ENCODE peak calls at places on chromosomes 2 and 18, in four cellular contexts. X is K562, D is H1, V is HepG2. W is an unnamed sample.

GRCh38 chr2:62293490-62294212 is 97.7 kb downstream of the B3GNT2 start:
- DNase-seq in X (no peak), D (peak), V (peak), W (no peak)

GRCh38 chr2:104215269-104216161 is 638.4 kb upstream of the POU3F3 start:
- DNase-seq in D (peak), V (no peak), X (no peak), W (no peak)

GRCh38 chr2:102142829-102143449 is 393 bp downstream of the IL1R1 start:
- DNase-seq in D (peak), X (no peak), V (peak), W (no peak)

GRCh38 chr2:64410673-64411072 is 43.3 kb upstream of the LGALSL start:
- DNase-seq in V (peak), D (no peak), X (no peak), W (no peak)

GRCh38 chr2:118309201-118310015 is 221.1 kb downstream of the INSIG2 start:
- DNase-seq in V (no peak), X (no peak), D (no peak), W (no peak)

GRCh38 chr2:120912101-120912985 is 176.7 kb downstream of the GLI2 start:
- DNase-seq in D (no peak), X (peak), V (no peak), W (peak)

GRCh38 chr18:6648581-6648980 is 80.9 kb upstream of the ARHGAP28 start:
- DNase-seq in V (no peak), X (no peak), D (no peak), W (no peak)

GRCh38 chr18:68034293-68034692 is 517.8 kb upstream of the DSEL start:
- DNase-seq in X (no peak), D (no peak), V (no peak), W (no peak)

GRCh38 chr2:132974477-132975050 is 304.6 kb upstream of the LYPD1 start:
- DNase-seq in V (no peak), X (no peak), D (no peak), W (no peak)

GRCh38 chr2:236935656-236936445 is 149.8 kb upstream of the COPS8 start:
- DNase-seq in V (no peak), X (no peak), D (peak), W (no peak)

GRCh38 chr18:1668284-1668683 is 763.6 kb downstream of the ADCYAP1 start:
- DNase-seq in X (no peak), V (no peak), D (no peak), W (no peak)

GRCh38 chr18:8188196-8188595 is 421.0 kb upstream of the RAB12 start:
- DNase-seq in V (no peak), D (no peak), X (no peak), W (no peak)

GRCh38 chr2:202375006-202375610 is 1.0 kb upstream of the BMPR2 start:
- DNase-seq in V (peak), X (no peak), D (peak), W (no peak)

GRCh38 chr2:109188485-109188868 is 59.5 kb downstream of the SH3RF3 start:
- DNase-seq in V (no peak), D (no peak), X (no peak), W (no peak)

GRCh38 chr18:77765468-77765867 is 515.8 kb downstream of the GALR1 start:
- DNase-seq in D (peak), V (peak), X (no peak), W (no peak)

GRCh38 chr2:189204322-189204941 is 24.9 kb upstream of the COL5A2 start:
- DNase-seq in V (no peak), D (no peak), X (no peak), W (peak)

GRCh38 chr18:42087195-42087594 is 132.2 kb downstream of the PIK3C3 start:
- DNase-seq in D (no peak), V (no peak), X (no peak), W (no peak)

GRCh38 chr2:197309369-197310231 is 980 bp downstream of the ANKRD44 start:
- DNase-seq in V (no peak), D (peak), X (no peak), W (no peak)

GRCh38 chr2:74522516-74522915 is 3.5 kb downstream of the DQX1 start:
- DNase-seq in X (no peak), V (no peak), D (no peak), W (no peak)

GRCh38 chr2:10864888-10865551 is 46.7 kb upstream of the KCNF1 start:
- DNase-seq in X (no peak), D (no peak), V (no peak), W (no peak)

GRCh38 chr2:230582851-230583283 is 129.8 kb upstream of the CAB39 start:
- DNase-seq in D (no peak), V (no peak), X (no peak), W (no peak)

GRCh38 chr2:72155737-72156136 is 8.1 kb upstream of the CYP26B1 start:
- DNase-seq in X (no peak), D (peak), V (no peak), W (no peak)

GRCh38 chr2:240981273-240981672 is 17.1 kb upstream of the SNED1 start:
- DNase-seq in V (no peak), X (no peak), D (no peak), W (no peak)

GRCh38 chr18:6487027-6487426 is 72.3 kb upstream of the L3MBTL4 start:
- DNase-seq in V (no peak), X (no peak), D (no peak), W (no peak)

GRCh38 chr2:40440835-40441234 is 11.1 kb downstream of the SLC8A1 start:
- DNase-seq in D (no peak), V (no peak), X (no peak), W (no peak)

GRCh38 chr2:207938886-207939285 is 86.4 kb downstream of the PLEKHM3 start:
- DNase-seq in D (no peak), V (no peak), X (no peak), W (no peak)

GRCh38 chr2:147096671-147097070 is 748.2 kb upstream of the ACVR2A start:
- DNase-seq in X (no peak), D (no peak), V (no peak), W (no peak)

GRCh38 chr2:2028041-2028440 is 283.7 kb upstream of the PXDN start:
- DNase-seq in X (no peak), D (no peak), V (no peak), W (no peak)

GRCh38 chr2:219230201-219230540 is 565 bp downstream of the ANKZF1 start:
- DNase-seq in D (peak), X (peak), V (peak), W (no peak)

GRCh38 chr2:64522843-64523428 is 1.2 kb upstream of the AFTPH start:
- DNase-seq in D (no peak), X (peak), V (peak), W (peak)

GRCh38 chr2:98805412-98806265 is 74.7 kb upstream of the MGAT4A start:
- DNase-seq in D (no peak), X (no peak), V (peak), W (no peak)

GRCh38 chr2:102442967-102443828 is 20.2 kb downstream of the IL18RAP start:
- DNase-seq in V (peak), X (no peak), D (no peak), W (peak)

GRCh38 chr2:159249955-159250723 is 36.4 kb downstream of the WDSUB1 start:
- DNase-seq in X (no peak), V (no peak), D (no peak), W (peak)

GRCh38 chr2:212032536-212033219 is 505.9 kb downstream of the ERBB4 start:
- DNase-seq in V (no peak), D (no peak), X (no peak), W (no peak)

GRCh38 chr2:109406301-109406700 is 207.5 kb downstream of the SEPTIN10 start:
- DNase-seq in D (no peak), X (no peak), V (no peak), W (no peak)

GRCh38 chr2:74603282-74604000 is 44.7 kb downstream of the M1AP start:
- DNase-seq in D (no peak), V (no peak), X (peak), W (no peak)

GRCh38 chr2:99701503-99701902 is 211.7 kb upstream of the REV1 start:
- DNase-seq in X (no peak), V (no peak), D (peak), W (no peak)

GRCh38 chr18:76351961-76352581 is 143.0 kb downstream of the ZNF516 start:
- DNase-seq in X (no peak), D (no peak), V (peak), W (no peak)
- TF ChIP-seq FOSL1 in X (no peak), D (no peak), V (no peak), W (no peak)

GRCh38 chr2:161100216-161100615 is 60.0 kb upstream of the TANK start:
- DNase-seq in D (no peak), X (no peak), V (no peak), W (no peak)
- TF ChIP-seq FOSL1 in D (no peak), X (no peak), V (no peak), W (no peak)

GRCh38 chr2:55038428-55038827 is 11.8 kb downstream of the RTN4 start:
- DNase-seq in D (no peak), V (no peak), X (no peak), W (no peak)
- TF ChIP-seq FOSL1 in D (no peak), V (no peak), X (no peak), W (no peak)

GRCh38 chr2:144358979-144359541 is 160.9 kb downstream of the ZEB2 start:
- DNase-seq in V (no peak), X (no peak), D (no peak), W (no peak)

GRCh38 chr2:144359684-144360083 is 160.2 kb downstream of the ZEB2 start:
- DNase-seq in V (no peak), D (no peak), X (no peak), W (no peak)

GRCh38 chr2:144356402-144356801 is 163.5 kb downstream of the ZEB2 start:
- DNase-seq in D (no peak), V (no peak), X (no peak), W (no peak)

GRCh38 chr2:144358531-144358930 is 161.4 kb downstream of the ZEB2 start:
- DNase-seq in D (no peak), V (no peak), X (no peak), W (no peak)

DNA sequence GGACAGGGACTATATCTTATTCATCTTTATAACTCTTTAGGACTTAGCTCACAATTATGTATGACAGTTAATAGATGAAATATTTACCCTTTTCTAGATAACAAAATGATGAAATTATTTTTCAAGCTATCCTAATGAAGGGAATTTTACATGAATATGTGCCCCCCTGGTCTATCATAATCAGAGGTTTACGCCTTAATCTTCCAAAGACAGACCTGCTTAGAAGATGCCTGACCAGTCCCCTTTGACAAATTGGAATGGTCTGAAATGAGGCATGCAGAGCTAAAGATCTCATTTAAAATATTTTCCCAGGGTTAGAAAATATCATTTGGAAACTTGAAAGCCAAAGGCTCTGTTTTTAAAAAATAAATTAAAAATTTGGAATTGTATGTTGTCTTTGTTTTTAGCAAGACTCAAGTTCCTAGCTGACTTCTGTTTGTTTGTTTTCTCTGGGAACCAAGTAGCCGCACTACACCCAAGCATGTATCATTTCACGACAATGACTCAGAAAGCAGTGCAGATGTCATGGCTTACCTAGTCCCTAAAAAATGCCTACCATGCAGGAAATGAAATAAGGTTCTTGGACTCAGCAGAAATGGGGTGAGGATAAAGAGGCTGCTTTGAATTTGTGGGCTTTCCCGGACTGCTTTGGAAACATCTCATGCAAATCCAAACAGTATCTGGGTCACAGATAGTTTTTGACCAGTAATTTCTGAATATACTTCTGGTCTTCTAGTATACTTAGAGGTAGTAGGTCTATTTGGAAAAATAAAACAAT is 162.1 kb downstream of the ZEB2 start:
- DNase-seq in V (peak), D (no peak), X (peak), W (peak)
- TF ChIP-seq FOSL1 in V (no peak), D (no peak), X (peak), W (peak)

GRCh38 chr18:52766002-52766540 is 426.1 kb downstream of the DCC start:
- DNase-seq in V (no peak), X (no peak), D (no peak), W (no peak)

DNA sequence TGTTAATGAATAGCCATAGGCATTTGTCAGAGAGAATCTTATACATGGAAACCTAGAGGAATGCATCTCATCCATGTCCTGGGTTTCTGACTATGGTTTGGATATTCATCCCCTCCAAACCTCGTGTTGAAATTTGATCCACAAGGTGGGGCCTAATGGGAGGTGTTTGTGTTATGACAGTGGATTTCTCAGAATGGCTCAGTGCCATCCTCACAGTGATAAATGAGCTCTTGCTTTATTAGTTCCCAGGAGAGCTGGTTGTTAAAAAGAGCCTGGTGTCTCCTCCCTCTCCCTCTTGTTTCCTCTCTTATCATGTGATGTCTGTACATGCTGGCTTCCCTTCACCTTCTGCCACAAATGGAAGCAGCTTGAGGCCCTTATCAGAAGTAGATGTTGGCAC is 424.3 kb downstream of the DCC start:
- DNase-seq in X (no peak), V (no peak), D (no peak), W (no peak)
- TF ChIP-seq FOSL1 in X (no peak), V (no peak), D (no peak), W (no peak)

DNA sequence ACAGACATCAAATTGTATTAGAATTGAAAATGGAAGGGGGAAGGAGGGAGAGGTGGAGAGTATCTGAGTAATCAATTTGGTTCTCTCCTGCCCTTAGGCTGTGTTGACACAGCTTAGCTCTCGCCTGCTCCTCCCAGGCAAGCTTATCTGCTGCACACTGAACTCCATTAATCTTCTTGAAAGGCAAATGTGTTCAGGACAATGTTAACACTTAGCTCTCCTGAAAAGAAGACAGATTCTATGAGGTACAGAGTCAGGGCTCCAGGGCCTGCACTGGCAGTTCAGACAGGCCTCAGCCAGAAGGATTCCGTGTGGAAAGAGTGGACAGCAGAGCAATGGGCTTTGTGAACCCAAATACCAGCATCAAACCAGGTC is 430.0 kb upstream of the TNP1 start:
- DNase-seq in V (peak), D (no peak), X (no peak), W (no peak)
- TF ChIP-seq FOSL1 in V (no peak), D (no peak), X (no peak), W (no peak)

GRCh38 chr2:9397201-9397600 is 26.1 kb downstream of the ITGB1BP1 start:
- DNase-seq in X (no peak), V (no peak), D (no peak), W (no peak)
- TF ChIP-seq FOSL1 in X (no peak), V (no peak), D (no peak), W (no peak)

DNA sequence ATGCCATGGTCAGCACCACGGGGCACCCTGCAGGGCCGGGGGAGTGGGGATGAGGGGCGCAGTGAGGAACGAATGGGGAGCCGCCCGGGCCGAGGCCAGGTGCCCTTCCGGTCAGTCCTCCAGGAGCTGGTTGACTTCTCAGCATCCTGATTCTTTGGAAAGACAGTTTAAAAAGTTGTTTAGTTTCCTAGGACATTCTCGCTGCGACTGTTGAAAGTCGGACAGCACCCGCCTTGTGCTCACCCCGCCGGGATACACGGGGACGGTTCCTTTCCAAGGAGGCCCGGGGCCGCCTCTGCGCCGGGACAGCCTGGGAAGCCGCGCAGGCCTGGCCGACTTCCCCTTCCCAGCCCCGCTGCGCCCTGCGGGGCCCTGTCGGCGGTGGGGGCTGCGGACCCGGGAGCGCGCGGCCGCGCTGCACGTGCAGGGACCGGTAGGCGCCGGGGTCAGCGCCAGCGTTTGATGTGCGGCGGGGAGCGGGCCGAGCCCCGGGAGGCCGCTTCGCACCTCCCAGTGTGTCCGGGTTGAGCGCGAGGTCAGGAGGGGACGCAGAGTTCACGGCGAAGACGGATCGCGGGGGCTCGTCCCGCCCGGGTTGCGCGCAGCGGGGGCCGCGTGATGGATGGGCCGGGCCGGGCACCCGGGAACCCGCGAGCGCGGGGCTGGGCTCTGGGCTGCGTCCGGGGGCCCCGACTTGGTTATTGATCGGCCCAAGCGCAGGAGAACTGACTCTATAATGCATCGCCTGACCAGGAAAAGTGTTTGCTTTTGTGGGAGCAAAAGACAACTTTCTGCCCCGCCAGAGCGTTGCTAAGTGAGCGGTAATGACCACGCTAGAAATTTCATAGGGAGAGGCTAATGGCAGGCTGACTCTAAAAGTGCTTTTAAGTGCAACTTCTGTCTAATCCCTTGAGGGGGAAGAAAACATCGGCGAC is 28.0 kb upstream of the SMIM21 start:
- DNase-seq in X (no peak), D (peak), V (no peak), W (no peak)
- TF ChIP-seq FOSL1 in X (no peak), D (no peak), V (no peak), W (no peak)